ENCODE peak calls at places on chromosomes 3 and 15, in seven cellular contexts. C is GM03348, Q is psoas muscle, W is foreskin fibroblast, T is left ventricle myocardium superior, P is GM23338, D is heart left ventricle. O is an unnamed sample.

GRCh38 chr3:31142139-31142538 is 247.7 kb upstream of the GADL1 start:
- DNase-seq in C (no peak), Q (no peak), W (no peak), P (peak), T (no peak), D (no peak), O (no peak)

GRCh38 chr3:31105438-31106077 is 211.1 kb upstream of the GADL1 start:
- DNase-seq in P (no peak), W (peak), D (no peak), T (no peak), C (peak), Q (no peak), O (no peak)

GRCh38 chr3:157572559-157573270 is 69.5 kb upstream of the VEPH1 start:
- DNase-seq in Q (no peak), P (peak), W (peak), T (no peak), C (peak), D (no peak), O (peak)

GRCh38 chr15:66996099-66996498 is 69.3 kb upstream of the SMAD3 start:
- DNase-seq in Q (no peak), C (peak), P (no peak), W (peak), T (no peak), D (no peak), O (no peak)

GRCh38 chr3:39433642-39434041 is 27.1 kb downstream of the RPSA start:
- DNase-seq in P (no peak), T (no peak), C (peak), W (peak), Q (no peak), D (no peak), O (no peak)

GRCh38 chr3:55327131-55327920 is 159.8 kb downstream of the WNT5A start:
- DNase-seq in C (peak), D (no peak), Q (no peak), P (no peak), T (no peak), W (peak), O (no peak)

GRCh38 chr3:191238321-191238817 is 39.3 kb downstream of the OSTN start:
- DNase-seq in D (no peak), P (no peak), T (no peak), Q (no peak), W (peak), C (peak), O (no peak)

GRCh38 chr15:32657941-32658340 is 16.4 kb downstream of the SCG5 start:
- DNase-seq in C (no peak), T (no peak), Q (no peak), D (no peak), W (no peak), P (no peak), O (no peak)

GRCh38 chr3:17412950-17413530 is 329.4 kb downstream of the TBC1D5 start:
- DNase-seq in P (peak), C (peak), Q (no peak), W (peak), T (no peak), D (no peak), O (no peak)

GRCh38 chr3:119456469-119456868 is 6.9 kb downstream of the TMEM39A start:
- DNase-seq in C (no peak), D (no peak), Q (no peak), W (no peak), P (no peak), T (no peak), O (no peak)

GRCh38 chr3:155676252-155676981 is 68.5 kb downstream of the PLCH1 start:
- DNase-seq in D (no peak), W (peak), T (peak), P (peak), Q (no peak), C (peak), O (no peak)

GRCh38 chr15:75327491-75327890 is 8.4 kb upstream of the COMMD4 start:
- DNase-seq in W (no peak), Q (no peak), D (no peak), P (no peak), T (no peak), C (no peak), O (no peak)

GRCh38 chr15:52879862-52880261 is 89.7 kb upstream of the ONECUT1 start:
- DNase-seq in C (no peak), W (no peak), D (no peak), P (no peak), Q (no peak), T (no peak), O (no peak)

GRCh38 chr3:168061332-168061996 is 34.3 kb downstream of the GOLIM4 start:
- DNase-seq in D (no peak), T (no peak), P (no peak), W (no peak), C (no peak), Q (no peak), O (no peak)

GRCh38 chr3:69204315-69204957 is 82.0 kb upstream of the LMOD3 start:
- DNase-seq in P (no peak), T (peak), W (no peak), Q (no peak), C (no peak), D (no peak), O (no peak)

GRCh38 chr3:156620260-156620659 is 54.1 kb upstream of the TIPARP start:
- DNase-seq in C (no peak), W (no peak), D (no peak), T (no peak), Q (no peak), P (no peak), O (peak)

GRCh38 chr15:66498501-66499386 is 1.2 kb upstream of the SNAPC5 start:
- DNase-seq in W (peak), P (peak), Q (no peak), T (no peak), D (no peak), C (peak), O (no peak)

GRCh38 chr3:88301273-88302002 is 151.7 kb downstream of the C3orf38 start:
- DNase-seq in Q (no peak), C (no peak), T (no peak), P (no peak), W (no peak), D (no peak), O (no peak)

GRCh38 chr3:157626817-157627216 is 123.6 kb upstream of the VEPH1 start:
- DNase-seq in T (no peak), D (no peak), C (no peak), W (no peak), P (no peak), Q (no peak), O (no peak)

GRCh38 chr15:91968610-91969009 is 115.1 kb downstream of the SLCO3A1 start:
- DNase-seq in Q (no peak), P (peak), C (no peak), T (no peak), W (no peak), D (no peak), O (no peak)

GRCh38 chr15:55218068-55218467 is 21.3 kb upstream of the RSL24D1 start:
- DNase-seq in P (no peak), C (no peak), D (no peak), T (no peak), Q (no peak), W (peak), O (no peak)

GRCh38 chr3:28050895-28051294 is 190.5 kb upstream of the CMC1 start:
- DNase-seq in T (no peak), D (no peak), W (peak), Q (no peak), P (no peak), C (peak), O (no peak)

GRCh38 chr3:109985942-109986555 is 648.7 kb upstream of the DPPA4 start:
- DNase-seq in W (no peak), P (no peak), Q (no peak), C (no peak), T (no peak), D (no peak), O (no peak)

GRCh38 chr3:118818386-118818785 is 216.3 kb downstream of the IGSF11 start:
- DNase-seq in Q (no peak), D (no peak), P (no peak), C (peak), W (no peak), T (no peak), O (peak)

GRCh38 chr3:40179016-40179415 is 130.5 kb upstream of the EIF1B start:
- DNase-seq in W (peak), D (peak), C (peak), P (peak), Q (peak), T (peak), O (peak)

GRCh38 chr3:88003115-88003755 is 55.6 kb downstream of the CGGBP1 start:
- DNase-seq in Q (no peak), T (no peak), P (peak), D (no peak), C (peak), W (peak), O (no peak)

GRCh38 chr3:13484861-13485590 is 4.9 kb downstream of the HDAC11 start:
- DNase-seq in D (peak), W (no peak), P (no peak), Q (peak), T (peak), C (peak), O (peak)

O was measured in thyroid gland.